ENCODE peak calls at places on chromosomes 7 and 10, in ten cellular contexts. A, C, G, R, T, Y, D, M, P and Q are unnamed samples.

GRCh38 chr10:60710041-60710440 is 68.2 kb upstream of the CDK1 start:
- DNase-seq in A (no peak), C (no peak), G (no peak), R (no peak), T (no peak), Y (no peak), D (no peak), M (no peak), P (no peak), Q (no peak)

GRCh38 chr10:9762966-9763656 is 1254.6 kb upstream of the CELF2 start:
- DNase-seq in A (no peak), C (no peak), G (no peak), R (peak; percentile 91), T (no peak), Y (peak; percentile 97), D (no peak), M (peak; percentile 91), P (peak; percentile 18), Q (peak; percentile 88)

GRCh38 chr7:339696-340095 is 49.7 kb downstream of the FOXL3 start:
- DNase-seq in A (no peak), C (peak; percentile 21), G (no peak), R (no peak), T (no peak), Y (no peak), D (no peak), M (no peak), P (no peak), Q (no peak)

GRCh38 chr10:74585231-74586087 is 240.9 kb upstream of the KAT6B start:
- DNase-seq in A (no peak), C (no peak), G (no peak), R (no peak), T (no peak), Y (peak; percentile 33), D (no peak), M (no peak), P (no peak), Q (peak; percentile 12)

GRCh38 chr7:117993377-117994003 is 120.2 kb upstream of the CTTNBP2 start:
- DNase-seq in A (peak; percentile 24), C (no peak), G (peak; percentile 18), R (peak; percentile 66), T (no peak), Y (peak; percentile 10), D (no peak), M (peak; percentile 4), P (peak; percentile 57), Q (peak; percentile 5)

GRCh38 chr10:79984851-79985250 is 35.9 kb upstream of the SFTPD start:
- DNase-seq in A (no peak), C (no peak), G (no peak), R (no peak), T (no peak), Y (no peak), D (peak; percentile 77), M (no peak), P (no peak), Q (no peak)

GRCh38 chr7:32047075-32047474 is 23.1 kb downstream of the PDE1C start:
- DNase-seq in A (no peak), C (no peak), G (no peak), R (no peak), T (no peak), Y (no peak), D (no peak), M (no peak), P (no peak), Q (no peak)

GRCh38 chr10:75040576-75040975 is 70.9 kb upstream of the SAMD8 start:
- DNase-seq in A (no peak), C (no peak), G (no peak), R (no peak), T (no peak), Y (no peak), D (no peak), M (no peak), P (no peak), Q (no peak)

GRCh38 chr10:71312840-71313789 is 5.9 kb upstream of the SLC29A3 start:
- DNase-seq in A (peak; percentile 26), C (peak; percentile 82), G (no peak), R (peak; percentile 9), T (peak; percentile 58), Y (peak; percentile 49), D (no peak), M (peak; percentile 86), P (no peak), Q (peak; percentile 41)

GRCh38 chr10:114010316-114010715 is 33.4 kb upstream of the ADRB1 start:
- DNase-seq in A (no peak), C (no peak), G (no peak), R (no peak), T (no peak), Y (no peak), D (no peak), M (no peak), P (no peak), Q (no peak)

GRCh38 chr10:13706175-13706574 is 119.4 kb downstream of the PRPF18 start:
- DNase-seq in A (no peak), C (no peak), G (no peak), R (no peak), T (no peak), Y (no peak), D (no peak), M (no peak), P (no peak), Q (no peak)

GRCh38 chr10:13705526-13706169 is 118.9 kb downstream of the PRPF18 start:
- DNase-seq in A (no peak), C (no peak), G (no peak), R (no peak), T (peak; percentile 48), Y (peak; percentile 40), D (no peak), M (peak; percentile 53), P (no peak), Q (no peak)

GRCh38 chr10:13708256-13708990 is 121.7 kb downstream of the PRPF18 start:
- DNase-seq in A (no peak), C (no peak), G (no peak), R (no peak), T (no peak), Y (no peak), D (no peak), M (no peak), P (no peak), Q (no peak)

GRCh38 chr10:13706604-13707003 is 119.8 kb downstream of the PRPF18 start:
- DNase-seq in A (no peak), C (no peak), G (no peak), R (no peak), T (no peak), Y (no peak), D (no peak), M (no peak), P (no peak), Q (no peak)

GRCh38 chr10:13707156-13707881 is 120.6 kb downstream of the PRPF18 start:
- DNase-seq in A (peak; percentile 78), C (peak; percentile 83), G (peak; percentile 11), R (peak; percentile 85), T (peak; percentile 94), Y (peak; percentile 94), D (peak; percentile 75), M (peak; percentile 97), P (peak; percentile 58), Q (peak; percentile 95)
- TF ChIP-seq CTCF in A (no peak), C (no peak), G (no peak), R (peak; percentile 1), T (no peak), Y (no peak), D (no peak), M (no peak), P (no peak), Q (no peak)

GRCh38 chr7:79495544-79496272 is 42.2 kb upstream of the MAGI2 start:
- DNase-seq in A (no peak), C (no peak), G (no peak), R (peak; percentile 74), T (no peak), Y (peak; percentile 77), D (no peak), M (peak; percentile 79), P (no peak), Q (peak; percentile 66)
- H3K4me3 ChIP-seq in A (no peak overlapping the region), C (no peak overlapping the region), G (no peak overlapping the region), R (no peak overlapping the region), T (no peak overlapping the region), Y (no peak overlapping the region), D (no peak overlapping the region), M (no peak overlapping the region), P (no peak overlapping the region), Q (no peak overlapping the region)

DNA sequence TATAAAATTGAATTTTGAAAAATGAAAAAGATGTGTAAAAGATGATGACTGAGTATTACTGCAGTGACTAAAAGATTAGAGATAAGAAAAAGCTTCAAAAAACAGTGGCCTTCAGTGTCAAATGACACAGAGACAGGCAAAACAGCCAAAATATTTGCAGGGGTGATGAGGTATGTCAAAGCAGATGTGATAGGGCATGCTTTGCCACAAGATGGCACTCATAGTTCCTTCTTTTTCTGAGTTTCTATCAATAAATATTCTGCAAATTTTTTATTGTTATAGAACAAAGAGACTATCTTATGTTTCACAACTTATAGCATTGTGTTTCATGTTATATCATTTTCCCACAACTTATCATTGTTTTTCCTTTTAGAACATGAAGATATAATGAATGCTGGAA is 344.1 kb upstream of the HPS1 start:
- DNase-seq in A (no peak), C (no peak), G (no peak), R (no peak), T (no peak), Y (peak; percentile 5), D (no peak), M (peak; percentile 4), P (peak; percentile 34), Q (no peak)
- TF ChIP-seq CTCF in A (no peak), C (no peak), G (peak; percentile 21), R (no peak), T (no peak), Y (no peak), D (peak; percentile 24), M (peak; percentile 27), P (peak; percentile 35), Q (peak; percentile 33)

GRCh38 chr10:13743963-13744362 is 157.2 kb downstream of the PRPF18 start:
- DNase-seq in A (no peak), C (no peak), G (no peak), R (no peak), T (no peak), Y (no peak), D (no peak), M (no peak), P (no peak), Q (no peak)

GRCh38 chr10:13745271-13745670 is 158.5 kb downstream of the PRPF18 start:
- DNase-seq in A (no peak), C (no peak), G (no peak), R (no peak), T (no peak), Y (no peak), D (no peak), M (no peak), P (no peak), Q (no peak)

GRCh38 chr10:13740416-13740815 is 153.7 kb downstream of the PRPF18 start:
- DNase-seq in A (no peak), C (no peak), G (no peak), R (no peak), T (no peak), Y (no peak), D (no peak), M (no peak), P (no peak), Q (no peak)

GRCh38 chr10:13741438-13741837 is 154.7 kb downstream of the PRPF18 start:
- DNase-seq in A (no peak), C (no peak), G (no peak), R (peak; percentile 50), T (no peak), Y (no peak), D (no peak), M (no peak), P (no peak), Q (no peak)

GRCh38 chr10:13743101-13743693 is 156.4 kb downstream of the PRPF18 start:
- DNase-seq in A (no peak), C (no peak), G (no peak), R (peak; percentile 25), T (peak; percentile 49), Y (no peak), D (no peak), M (no peak), P (no peak), Q (no peak)
- H3K4me3 ChIP-seq in A (no peak overlapping the region), C (no peak overlapping the region), G (no peak overlapping the region), R (no peak overlapping the region), T (no peak overlapping the region), Y (no peak overlapping the region), D (no peak overlapping the region), M (no peak overlapping the region), P (no peak overlapping the region), Q (no peak overlapping the region)